ENCODE peak calls at places on chromosomes 6 and 20, in eight cellular contexts. G is breast epithelium, F is GM13976, V is RWPE1, S is coronary artery, W is colonic mucosa, N is AG10803, T is psoas muscle. U is an unnamed sample.

GRCh38 chr20:18314786-18315406 is 26.6 kb downstream of the ZNF133 start:
- DNase-seq in G (no peak), F (no peak), V (peak), S (no peak), W (no peak), N (peak), T (no peak), U (no peak)

GRCh38 chr6:100229512-100229911 is 235.2 kb downstream of the SIM1 start:
- DNase-seq in G (no peak), F (no peak), V (no peak), S (no peak), W (no peak), N (no peak), T (no peak), U (no peak)

GRCh38 chr6:108029226-108029921 is 45.2 kb downstream of the OSTM1 start:
- DNase-seq in G (no peak), F (no peak), V (no peak), S (no peak), W (no peak), N (no peak), T (no peak), U (no peak)

GRCh38 chr6:168167431-168168315 is 88.7 kb upstream of the FRMD1 start:
- DNase-seq in G (peak), F (no peak), V (no peak), S (no peak), W (peak), N (no peak), T (no peak), U (no peak)

GRCh38 chr6:53103993-53104675 is 38.9 kb downstream of the FBXO9 start:
- DNase-seq in G (no peak), F (no peak), V (no peak), S (no peak), W (no peak), N (no peak), T (no peak), U (no peak)

GRCh38 chr6:44254957-44255808 is 2.1 kb downstream of the SLC35B2 start:
- DNase-seq in G (no peak), F (no peak), V (peak), S (no peak), W (no peak), N (no peak), T (peak), U (peak)

GRCh38 chr6:169960003-169960344 is 208.6 kb downstream of the ERMARD start:
- DNase-seq in G (peak), F (no peak), V (no peak), S (peak), W (peak), N (no peak), T (no peak), U (no peak)

GRCh38 chr6:16324184-16324583 is 85.8 kb downstream of the GMPR start:
- DNase-seq in G (no peak), F (no peak), V (no peak), S (no peak), W (no peak), N (no peak), T (no peak), U (no peak)

GRCh38 chr20:34242879-34243278 is 1.7 kb downstream of the ASIP start:
- DNase-seq in G (no peak), F (no peak), V (no peak), S (no peak), W (no peak), N (no peak), T (no peak), U (no peak)

GRCh38 chr6:153595903-153596302 is 443.1 kb upstream of the OPRM1 start:
- DNase-seq in G (no peak), F (no peak), V (peak), S (no peak), W (no peak), N (no peak), T (no peak), U (no peak)

GRCh38 chr6:6950373-6951145 is 157.2 kb upstream of the RREB1 start:
- DNase-seq in G (no peak), F (no peak), V (no peak), S (no peak), W (no peak), N (no peak), T (no peak), U (no peak)

GRCh38 chr6:6951355-6951754 is 156.4 kb upstream of the RREB1 start:
- DNase-seq in G (no peak), F (no peak), V (no peak), S (no peak), W (no peak), N (no peak), T (no peak), U (no peak)

GRCh38 chr6:6946477-6947145 is 161.2 kb upstream of the RREB1 start:
- DNase-seq in G (no peak), F (no peak), V (no peak), S (no peak), W (no peak), N (no peak), T (no peak), U (no peak)

GRCh38 chr6:6952484-6952883 is 155.3 kb upstream of the RREB1 start:
- DNase-seq in G (no peak), F (no peak), V (no peak), S (no peak), W (no peak), N (no peak), T (no peak), U (no peak)
- TF ChIP-seq CTCF in G (no peak), F (no peak), V (no peak), S (no peak), W (no peak), N (no peak), T (no peak), U (no peak)

GRCh38 chr20:39214778-39215177 is 252.6 kb downstream of the DHX35 start:
- DNase-seq in G (no peak), F (no peak), V (no peak), S (no peak), W (no peak), N (no peak), T (no peak), U (no peak)
- TF ChIP-seq CTCF in G (no peak), F (no peak), V (no peak), S (no peak), W (no peak), N (no peak), T (no peak), U (no peak)

GRCh38 chr20:56205350-56205749 is 43.2 kb upstream of the MC3R start:
- DNase-seq in G (peak), F (no peak), V (no peak), S (no peak), W (no peak), N (no peak), T (no peak), U (no peak)
- TF ChIP-seq CTCF in G (peak), F (no peak), V (no peak), S (no peak), W (no peak), N (no peak), T (no peak), U (no peak)

GRCh38 chr6:34074064-34074739 is 71.7 kb downstream of the GRM4 start:
- DNase-seq in G (no peak), F (no peak), V (no peak), S (no peak), W (no peak), N (no peak), T (no peak), U (no peak)
- TF ChIP-seq CTCF in G (no peak), F (no peak), V (no peak), S (no peak), W (no peak), N (no peak), T (no peak), U (no peak)

GRCh38 chr20:59318803-59319202 is 18.4 kb downstream of the EDN3 start:
- DNase-seq in G (no peak), F (no peak), V (no peak), S (no peak), W (no peak), N (no peak), T (no peak), U (no peak)
- TF ChIP-seq CTCF in G (no peak), F (no peak), V (no peak), S (no peak), W (no peak), N (no peak), T (no peak), U (no peak)

GRCh38 chr6:4347877-4348276 is 212.5 kb upstream of the ECI2 start:
- DNase-seq in G (no peak), F (no peak), V (no peak), S (no peak), W (no peak), N (no peak), T (no peak), U (no peak)
- TF ChIP-seq CTCF in G (no peak), F (no peak), V (no peak), S (no peak), W (no peak), N (no peak), T (no peak), U (no peak)

GRCh38 chr20:855466-856360 is 22.2 kb downstream of the FAM110A start:
- DNase-seq in G (no peak), F (no peak), V (no peak), S (no peak), W (no peak), N (no peak), T (no peak), U (peak)

GRCh38 chr20:858011-858410 is 24.5 kb downstream of the FAM110A start:
- DNase-seq in G (no peak), F (no peak), V (peak), S (no peak), W (no peak), N (no peak), T (no peak), U (no peak)

GRCh38 chr20:856361-856775 is 22.9 kb downstream of the FAM110A start:
- DNase-seq in G (peak), F (no peak), V (peak), S (no peak), W (no peak), N (peak), T (no peak), U (peak)

GRCh38 chr20:860891-861290 is 27.4 kb downstream of the FAM110A start:
- DNase-seq in G (no peak), F (no peak), V (no peak), S (no peak), W (no peak), N (no peak), T (no peak), U (no peak)

DNA sequence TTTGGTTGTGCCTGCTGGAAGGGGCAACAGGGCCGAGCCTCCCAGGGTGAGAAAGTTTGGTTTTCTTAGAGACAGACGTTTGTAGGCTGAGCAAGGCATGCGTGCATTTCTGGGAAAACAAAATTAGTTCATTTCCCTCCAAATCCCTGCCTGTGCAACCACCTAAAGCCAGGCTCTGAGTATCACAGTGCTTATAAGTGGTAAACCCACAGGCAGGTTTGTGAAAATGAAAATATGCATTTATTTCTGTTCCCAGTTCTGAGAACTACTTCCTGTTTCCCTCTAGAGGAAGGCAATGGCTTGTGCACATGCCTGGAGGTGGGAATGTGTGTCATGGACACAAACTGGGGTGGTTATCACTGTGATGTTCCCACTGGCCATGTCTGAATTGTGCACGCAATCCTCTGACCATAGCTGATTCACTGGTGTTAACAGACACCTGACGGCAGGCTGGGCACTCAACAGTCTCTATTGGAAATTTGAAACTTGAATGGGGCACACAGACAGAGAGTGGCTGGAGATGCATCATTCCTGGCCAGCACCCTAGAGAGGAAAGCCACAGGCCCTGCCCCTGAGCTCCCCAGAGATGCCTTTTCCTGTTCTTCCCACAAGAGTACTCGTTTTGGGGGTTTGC is 26.3 kb downstream of the FAM110A start:
- DNase-seq in G (no peak), F (no peak), V (no peak), S (no peak), W (no peak), N (peak), T (no peak), U (peak)
- TF ChIP-seq CTCF in G (no peak), F (no peak), V (no peak), S (no peak), W (no peak), N (peak), T (no peak), U (no peak)